ENCODE peak calls at places on chromosomes 4 and X, in five cellular contexts. F is stimulated activated CD8-positive, alpha-beta memory T cell treated with anti-CD3 and anti-CD28 coated beads, Interleukin-2, amount 100 ng/mL, for 1 hour; A is glutamatergic neuron; U is foreskin fibroblast; O is GM04503. Q is an unnamed sample.

GRCh38 chr4:138450546-138450945 is 208.4 kb upstream of the SLC7A11 start:
- DNase-seq in A (no peak), O (no peak), F (no peak), U (no peak), Q (no peak)

GRCh38 chr4:100361336-100361735 is 156.5 kb downstream of the EMCN start:
- DNase-seq in O (no peak), F (no peak), U (no peak), A (no peak), Q (no peak)

GRCh38 chr4:113788888-113789287 is 27.4 kb upstream of the CAMK2D start:
- DNase-seq in A (no peak), O (no peak), F (no peak), U (no peak), Q (no peak)

GRCh38 chr4:58515206-58515605 is 1405.0 kb upstream of the IGFBP7 start:
- DNase-seq in A (no peak), U (no peak), F (no peak), O (no peak), Q (no peak)

GRCh38 chr4:99574530-99575314 is at the start of gene MTTP:
- DNase-seq in O (no peak), U (no peak), F (no peak), A (no peak), Q (no peak)

GRCh38 chrX:1679238-1679637 is 64.4 kb downstream of the ASMT start:
- DNase-seq in F (no peak), A (no peak), O (no peak), U (no peak), Q (no peak)

GRCh38 chrX:153769158-153769864 is 5.3 kb downstream of the PLXNB3 start:
- DNase-seq in F (no peak), O (no peak), A (peak), U (no peak), Q (no peak)

GRCh38 chrX:153794897-153795816 is 689 bp downstream of the SSR4 start:
- DNase-seq in F (no peak), A (peak), O (no peak), U (peak), Q (no peak)

GRCh38 chrX:86369847-86370630 is 221.8 kb downstream of the DACH2 start:
- DNase-seq in O (no peak), F (no peak), U (no peak), A (no peak), Q (no peak)

GRCh38 chrX:44432641-44433040 is 89.2 kb upstream of the EFHC2 start:
- DNase-seq in O (no peak), U (peak), A (no peak), F (no peak), Q (no peak)

GRCh38 chrX:3514996-3515395 is 168.5 kb upstream of the MXRA5 start:
- DNase-seq in F (no peak), A (no peak), O (no peak), U (peak), Q (no peak)

GRCh38 chr4:145819246-145820181 is 119.1 kb downstream of the ZNF827 start:
- DNase-seq in A (peak), F (no peak), U (no peak), O (no peak), Q (no peak)

GRCh38 chr4:177441061-177441802 is 1.0 kb downstream of the AGA start:
- DNase-seq in A (no peak), O (no peak), F (no peak), U (peak), Q (no peak)

GRCh38 chr4:186204103-186204559 is 12.8 kb downstream of the CYP4V2 start:
- DNase-seq in U (peak), A (no peak), O (no peak), F (no peak), Q (peak)

GRCh38 chrX:10379848-10380247 is 223.1 kb downstream of the CLCN4 start:
- DNase-seq in U (no peak), O (no peak), F (no peak), A (no peak), Q (no peak)

GRCh38 chr4:168449740-168450442 is 30.4 kb downstream of the DDX60L start:
- DNase-seq in O (no peak), A (no peak), U (peak), F (no peak), Q (no peak)

GRCh38 chr4:99878604-99879003 is 15.6 kb downstream of the LAMTOR3 start:
- DNase-seq in F (no peak), O (no peak), U (no peak), A (no peak), Q (no peak)

GRCh38 chr4:186844059-186844681 is 120.5 kb upstream of the FAT1 start:
- DNase-seq in U (peak), O (peak), A (no peak), F (no peak), Q (no peak)

GRCh38 chr4:176198316-176198903 is 3.0 kb upstream of the SPATA4 start:
- DNase-seq in U (no peak), O (no peak), A (no peak), F (no peak), Q (no peak)